ENCODE peak calls at places on chromosome 17, in eight cellular contexts. K, S, Z, D, M, Y, E and G are unnamed samples.
A peak's percentile ranks its signal among the peaks of the same experiment; 100 is the strongest.

GRCh38 chr17:1480747-1481465 is 11.6 kb downstream of the MYO1C start:
- DNase-seq in D (no peak), S (no peak), Z (peak; percentile 77), M (no peak), K (peak; percentile 69), E (no peak), Y (no peak), G (no peak)

GRCh38 chr17:44348234-44348987 is 3.3 kb downstream of the GRN start:
- DNase-seq in M (no peak), Y (peak; percentile 27), S (peak; percentile 51), D (no peak), E (no peak), Z (peak; percentile 25), K (no peak), G (peak; percentile 66)

GRCh38 chr17:28643979-28644781 is 778 bp downstream of the BLTP2 start:
- DNase-seq in K (peak; percentile 53), S (peak; percentile 43), Y (peak; percentile 64), E (peak; percentile 15), M (peak; percentile 50), Z (peak; percentile 62), D (peak; percentile 77), G (peak; percentile 72)

GRCh38 chr17:78999056-78999768 is 10.4 kb downstream of the CANT1 start:
- DNase-seq in Z (no peak), Y (no peak), K (no peak), D (no peak), M (no peak), S (no peak), E (no peak), G (peak; percentile 23)

GRCh38 chr17:14042411-14042810 is 26.9 kb upstream of the COX10 start:
- DNase-seq in Y (no peak), S (no peak), E (no peak), M (no peak), Z (no peak), K (no peak), D (no peak), G (no peak)

GRCh38 chr17:10270258-10270657 is 71.9 kb upstream of the GAS7 start:
- DNase-seq in Z (no peak), D (no peak), M (peak; percentile 68), Y (no peak), E (no peak), S (no peak), K (no peak), G (no peak)

GRCh38 chr17:33442320-33442719 is 149.2 kb upstream of the ASIC2 start:
- DNase-seq in E (no peak), M (no peak), Z (no peak), D (no peak), S (no peak), K (no peak), Y (no peak), G (no peak)

GRCh38 chr17:794876-795275 is 12.7 kb downstream of the MRM3 start:
- DNase-seq in Z (peak; percentile 79), S (peak; percentile 86), M (peak; percentile 81), E (peak; percentile 42), D (peak; percentile 87), K (peak; percentile 82), Y (peak; percentile 42), G (peak; percentile 77)

GRCh38 chr17:83181991-83182619 is 102.7 kb downstream of the METRNL start:
- DNase-seq in S (no peak), Z (no peak), D (peak; percentile 2), E (no peak), M (no peak), K (no peak), Y (no peak), G (no peak)

GRCh38 chr17:1735834-1736347 is 6.8 kb upstream of the SERPINF2 start:
- DNase-seq in D (no peak), Z (no peak), E (no peak), S (no peak), Y (no peak), M (no peak), K (no peak), G (no peak)

GRCh38 chr17:36665417-36665816 is 64.0 kb downstream of the MRM1 start:
- DNase-seq in M (no peak), Z (no peak), K (no peak), Y (no peak), D (peak; percentile 25), E (no peak), S (no peak), G (peak; percentile 5)

GRCh38 chr17:37107406-37108083 is 158.8 kb downstream of the AATF start:
- DNase-seq in Y (no peak), S (no peak), M (no peak), D (no peak), E (no peak), K (peak; percentile 18), Z (peak; percentile 44), G (no peak)

GRCh38 chr17:15892679-15893332 is 52.1 kb upstream of the ADORA2B start:
- DNase-seq in D (no peak), Y (no peak), E (no peak), S (no peak), Z (peak; percentile 74), M (peak; percentile 59), K (no peak), G (peak; percentile 56)

GRCh38 chr17:56909742-56910508 is 3.9 kb downstream of the TRIM25 start:
- DNase-seq in Y (no peak), D (no peak), M (no peak), S (peak; percentile 75), K (no peak), Z (peak; percentile 45), E (no peak), G (no peak)
- H3K4me3 ChIP-seq in Y (peak overlapping the region; percentile 52), D (no peak overlapping the region), M (no peak overlapping the region), S (no peak overlapping the region), K (peak overlapping the region; percentile 50), Z (peak overlapping the region; percentile 56), E (no peak overlapping the region), G (no peak overlapping the region)

DNA sequence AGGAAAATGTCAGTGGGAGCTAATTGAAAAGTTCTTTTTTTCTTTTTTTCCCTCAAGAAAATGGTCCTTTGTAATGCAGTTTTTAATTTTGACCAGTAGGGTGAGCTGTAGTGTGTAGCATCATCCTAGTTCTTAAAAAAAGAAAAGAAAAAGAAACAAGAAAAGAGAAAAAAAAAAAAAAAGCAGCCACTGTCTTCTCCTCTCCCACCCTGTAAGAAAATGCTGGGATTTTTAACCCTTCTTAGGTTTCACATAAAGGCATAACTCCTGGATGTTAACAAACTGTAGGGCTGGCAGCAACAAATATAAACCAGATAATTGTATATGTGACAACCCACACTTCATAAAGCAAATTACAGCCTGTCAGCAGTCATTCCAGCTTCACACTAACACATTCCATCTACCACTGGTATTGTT is 78.1 kb downstream of the SKAP1 start:
- DNase-seq in K (peak; percentile 77), Y (peak; percentile 47), E (no peak), S (no peak), M (peak; percentile 59), D (peak; percentile 36), Z (peak; percentile 76), G (peak; percentile 63)
- TF ChIP-seq CTCF in K (peak; percentile 44), Y (peak; percentile 66), E (peak; percentile 63), S (no peak), M (peak; percentile 66), D (peak; percentile 73), Z (peak; percentile 63), G (peak; percentile 65)

GRCh38 chr17:30235386-30236296 is at the start of gene SLC6A4:
- DNase-seq in D (peak; percentile 44), Z (peak; percentile 33), Y (no peak), M (peak; percentile 22), E (no peak), S (no peak), K (peak; percentile 16), G (no peak)
- H3K4me3 ChIP-seq in D (peak within 1 kb of the TSS; percentile 21), Z (peak within 1 kb of the TSS; percentile 63), Y (peak within 1 kb of the TSS; percentile 49), M (peak within 1 kb of the TSS; percentile 50), E (peak within 1 kb of the TSS; percentile 42), S (peak within 1 kb of the TSS; percentile 14), K (peak within 1 kb of the TSS; percentile 51), G (peak within 1 kb of the TSS; percentile 49)

GRCh38 chr17:48561894-48562810 is 16.0 kb downstream of the HOXB4 start:
- DNase-seq in M (no peak), E (no peak), Y (no peak), S (no peak), Z (no peak), K (peak; percentile 58), D (no peak), G (no peak)
- TF ChIP-seq CTCF in M (peak; percentile 27), E (peak; percentile 31), Y (peak; percentile 11), S (no peak), Z (peak; percentile 53), K (peak; percentile 26), D (no peak), G (no peak)

DNA sequence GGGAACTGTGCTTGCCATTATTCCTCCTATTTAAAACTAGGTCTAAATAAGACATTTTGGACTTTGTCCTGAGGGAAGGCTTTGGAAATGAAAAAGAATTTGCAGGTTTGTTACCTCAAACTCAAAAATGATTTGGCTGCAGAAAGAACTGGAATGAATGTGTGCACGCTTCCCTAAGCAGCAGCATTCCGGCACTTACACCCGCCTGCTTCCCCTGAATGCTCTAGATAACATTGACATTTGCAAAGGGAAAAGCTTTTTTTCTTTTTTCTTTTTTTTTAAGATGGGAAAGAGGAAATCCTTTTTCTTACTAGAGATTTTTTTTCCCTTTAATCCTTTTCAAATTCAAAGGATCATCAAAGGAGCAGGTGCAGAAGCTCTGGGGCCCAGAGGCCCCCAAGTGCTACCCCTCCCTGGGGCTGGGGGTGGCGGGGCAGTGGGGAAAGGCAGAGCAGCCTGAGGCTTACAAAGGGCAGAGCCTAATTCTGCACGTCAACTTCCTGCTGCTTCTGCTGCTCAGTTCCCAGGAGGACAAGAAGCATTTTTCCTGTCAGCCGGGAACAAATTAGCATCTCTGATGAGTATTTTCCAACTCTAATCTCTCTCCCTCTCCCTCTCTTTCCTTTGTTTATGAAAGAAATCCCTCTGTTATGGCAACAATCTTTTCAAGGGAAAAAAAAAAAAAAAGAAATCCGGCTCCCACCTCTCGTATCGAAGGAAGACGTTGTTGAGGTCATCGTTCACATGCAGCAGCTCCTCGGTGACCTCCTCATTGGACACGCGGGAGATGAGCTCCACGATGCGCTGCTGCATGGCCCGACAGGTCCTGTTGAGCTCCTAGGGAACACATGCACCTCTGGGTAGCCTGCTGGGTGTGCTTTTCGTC is 32.1 kb upstream of the SREBF1 start:
- DNase-seq in Y (no peak), Z (peak; percentile 17), K (peak; percentile 25), M (peak; percentile 76), E (no peak), S (no peak), D (no peak), G (peak; percentile 49)
- H3K4me3 ChIP-seq in Y (no peak overlapping the region), Z (no peak overlapping the region), K (no peak overlapping the region), M (no peak overlapping the region), E (no peak overlapping the region), S (no peak overlapping the region), D (no peak overlapping the region), G (no peak overlapping the region)

DNA sequence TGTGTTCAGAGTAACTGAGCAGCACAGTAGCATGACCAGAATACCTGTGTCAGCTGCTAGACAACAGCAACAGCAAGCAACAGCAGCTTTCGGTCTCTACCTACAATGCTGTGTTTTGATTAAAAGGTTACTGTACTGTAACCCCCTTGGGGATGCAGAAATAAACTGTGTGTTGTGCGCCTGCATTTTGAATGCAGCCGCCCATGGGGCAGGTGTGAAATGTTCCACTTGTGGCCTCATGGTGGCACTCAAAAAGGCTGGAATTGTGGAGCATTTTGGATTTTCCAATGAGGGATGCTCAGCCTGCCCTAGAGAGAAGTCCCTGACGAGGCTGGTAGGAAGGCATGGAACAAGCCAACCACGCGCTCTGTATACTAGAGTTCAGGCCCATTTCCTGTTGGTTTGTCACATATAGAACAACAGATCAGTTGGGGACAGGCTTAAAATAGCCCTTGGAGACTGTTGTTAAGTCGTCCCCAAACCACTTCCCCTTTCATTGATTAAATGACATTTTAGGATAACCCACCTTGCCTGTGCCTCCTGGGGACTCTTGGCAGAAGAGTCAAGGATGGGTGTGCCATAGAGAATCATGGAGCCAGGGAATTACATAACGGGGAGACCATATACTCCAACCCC is 27.1 kb downstream of the SCPEP1 start:
- DNase-seq in Y (peak; percentile 70), K (no peak), D (no peak), E (no peak), S (no peak), M (no peak), Z (no peak), G (no peak)
- TF ChIP-seq CTCF in Y (peak; percentile 21), K (no peak), D (peak; percentile 17), E (peak; percentile 30), S (no peak), M (peak; percentile 11), Z (no peak), G (peak; percentile 22)